ENCODE peak calls at places on chromosomes 7 and 10, in four cellular contexts. L, W, G and E are unnamed samples.

GRCh38 chr10:129335942-129336341 is 131.1 kb upstream of the MGMT start:
- DNase-seq in L (no peak), W (no peak), G (no peak), E (no peak)

GRCh38 chr10:70765794-70766594 is 19.2 kb downstream of the TBATA start:
- DNase-seq in L (no peak), W (peak), G (no peak), E (no peak)

GRCh38 chr10:49759787-49760551 is 2.2 kb downstream of the OGDHL start:
- DNase-seq in L (no peak), W (no peak), G (no peak), E (peak)

GRCh38 chr10:116587878-116588590 is 2.7 kb upstream of the PNLIPRP1 start:
- DNase-seq in L (no peak), W (no peak), G (no peak), E (no peak)

GRCh38 chr7:90944021-90944420 is 320.2 kb upstream of the FZD1 start:
- DNase-seq in L (no peak), W (no peak), G (no peak), E (no peak)

GRCh38 chr10:132987671-132988571 is 45.6 kb upstream of the CFAP46 start:
- DNase-seq in L (peak), W (no peak), G (peak), E (peak)

GRCh38 chr7:96284240-96284639 is 37.7 kb downstream of the SLC25A13 start:
- DNase-seq in L (no peak), W (no peak), G (no peak), E (no peak)

GRCh38 chr7:142560166-142560565 is 189.1 kb upstream of the PRSS1 start:
- DNase-seq in L (peak), W (no peak), G (peak), E (no peak)

GRCh38 chr10:20157314-20157713 is 341.1 kb downstream of the PLXDC2 start:
- DNase-seq in L (no peak), W (no peak), G (no peak), E (no peak)

GRCh38 chr10:129365767-129366400 is 101.2 kb upstream of the MGMT start:
- DNase-seq in L (no peak), W (no peak), G (no peak), E (no peak)

GRCh38 chr7:24978837-24979469 is 1.0 kb downstream of the OSBPL3 start:
- DNase-seq in L (no peak), W (no peak), G (no peak), E (peak)

GRCh38 chr7:123289200-123289599 is 89.4 kb upstream of the SLC13A1 start:
- DNase-seq in L (no peak), W (no peak), G (no peak), E (no peak)

GRCh38 chr10:116688241-116688711 is 54.1 kb downstream of the HSPA12A start:
- DNase-seq in L (peak), W (no peak), G (peak), E (no peak)

GRCh38 chr10:26435852-26436251 is 2.3 kb upstream of the APBB1IP start:
- DNase-seq in L (no peak), W (no peak), G (no peak), E (no peak)